ENCODE peak calls at places on chromosomes 2 and 18, in ten cellular contexts. One of them, this sample, is unnamed.
A peak's percentile ranks its signal among the peaks of the same experiment; 100 is the strongest.

GRCh38 chr2:187213788-187214187 is 234.3 kb downstream of the CALCRL start:
- DNase-seq in gastrocnemius medialis: no peak
- DNase-seq in heart left ventricle: no peak
- DNase-seq in psoas muscle: no peak
- DNase-seq in stomach: no peak
- DNase-seq in endodermal cell: no peak
- DNase-seq in left ventricle myocardium inferior: no peak
- DNase-seq in bronchial epithelial cell: no peak
- DNase-seq in MM.1S: no peak
- DNase-seq in ovary: no peak
- DNase-seq in this sample: no peak

GRCh38 chr2:38665854-38666577 is at the start of gene GALM:
- DNase-seq in MM.1S: peak; percentile 85
- DNase-seq in heart left ventricle: peak; percentile 89
- DNase-seq in ovary: peak; percentile 85
- DNase-seq in psoas muscle: peak; percentile 89
- DNase-seq in left ventricle myocardium inferior: peak; percentile 80
- DNase-seq in gastrocnemius medialis: peak; percentile 79
- DNase-seq in stomach: peak; percentile 82
- DNase-seq in bronchial epithelial cell: peak; percentile 47
- DNase-seq in endodermal cell: peak; percentile 96
- DNase-seq in this sample: peak; percentile 38

GRCh38 chr2:144529841-144530240 is 9.9 kb upstream of the ZEB2 start:
- DNase-seq in stomach: no peak
- DNase-seq in heart left ventricle: no peak
- DNase-seq in psoas muscle: no peak
- DNase-seq in endodermal cell: no peak
- DNase-seq in ovary: no peak
- DNase-seq in gastrocnemius medialis: no peak
- DNase-seq in MM.1S: no peak
- DNase-seq in bronchial epithelial cell: peak; percentile 10
- DNase-seq in left ventricle myocardium inferior: no peak
- DNase-seq in this sample: no peak

GRCh38 chr2:71467180-71467815 is 13.9 kb downstream of the DYSF start:
- DNase-seq in gastrocnemius medialis: no peak
- DNase-seq in stomach: no peak
- DNase-seq in left ventricle myocardium inferior: no peak
- DNase-seq in bronchial epithelial cell: no peak
- DNase-seq in heart left ventricle: no peak
- DNase-seq in psoas muscle: no peak
- DNase-seq in MM.1S: no peak
- DNase-seq in ovary: no peak
- DNase-seq in endodermal cell: peak; percentile 36
- DNase-seq in this sample: no peak

GRCh38 chr2:27509326-27509725 is 12.7 kb downstream of the GCKR start:
- DNase-seq in left ventricle myocardium inferior: no peak
- DNase-seq in endodermal cell: no peak
- DNase-seq in bronchial epithelial cell: peak; percentile 35
- DNase-seq in stomach: no peak
- DNase-seq in MM.1S: no peak
- DNase-seq in psoas muscle: no peak
- DNase-seq in ovary: no peak
- DNase-seq in gastrocnemius medialis: no peak
- DNase-seq in heart left ventricle: no peak
- DNase-seq in this sample: no peak

GRCh38 chr2:171566099-171566498 is 43.8 kb downstream of the CYBRD1 start:
- DNase-seq in MM.1S: no peak
- DNase-seq in gastrocnemius medialis: no peak
- DNase-seq in psoas muscle: no peak
- DNase-seq in stomach: no peak
- DNase-seq in bronchial epithelial cell: no peak
- DNase-seq in heart left ventricle: no peak
- DNase-seq in left ventricle myocardium inferior: no peak
- DNase-seq in ovary: no peak
- DNase-seq in endodermal cell: no peak
- DNase-seq in this sample: no peak

GRCh38 chr18:26656944-26657536 is 108.7 kb upstream of the KCTD1 start:
- DNase-seq in endodermal cell: peak; percentile 86
- DNase-seq in bronchial epithelial cell: peak; percentile 45
- DNase-seq in left ventricle myocardium inferior: peak; percentile 83
- DNase-seq in ovary: peak; percentile 83
- DNase-seq in MM.1S: peak; percentile 60
- DNase-seq in psoas muscle: peak; percentile 82
- DNase-seq in gastrocnemius medialis: no peak
- DNase-seq in heart left ventricle: peak; percentile 73
- DNase-seq in stomach: peak; percentile 85
- DNase-seq in this sample: peak; percentile 41

GRCh38 chr18:2847341-2848144 is 737 bp downstream of the EMILIN2 start:
- DNase-seq in heart left ventricle: peak; percentile 26
- DNase-seq in left ventricle myocardium inferior: peak; percentile 42
- DNase-seq in endodermal cell: peak; percentile 75
- DNase-seq in bronchial epithelial cell: no peak
- DNase-seq in ovary: peak; percentile 61
- DNase-seq in stomach: no peak
- DNase-seq in MM.1S: no peak
- DNase-seq in gastrocnemius medialis: no peak
- DNase-seq in psoas muscle: peak; percentile 61
- DNase-seq in this sample: peak; percentile 43

GRCh38 chr18:57052173-57052572 is 94.7 kb upstream of the BOD1L2 start:
- DNase-seq in left ventricle myocardium inferior: no peak
- DNase-seq in heart left ventricle: no peak
- DNase-seq in bronchial epithelial cell: no peak
- DNase-seq in stomach: no peak
- DNase-seq in MM.1S: peak; percentile 49
- DNase-seq in endodermal cell: no peak
- DNase-seq in psoas muscle: no peak
- DNase-seq in ovary: no peak
- DNase-seq in gastrocnemius medialis: no peak
- DNase-seq in this sample: no peak

GRCh38 chr2:218397502-218398436 is 1.9 kb upstream of the CTDSP1 start:
- DNase-seq in stomach: peak; percentile 85
- DNase-seq in endodermal cell: peak; percentile 90
- DNase-seq in bronchial epithelial cell: peak; percentile 88
- DNase-seq in ovary: peak; percentile 79
- DNase-seq in heart left ventricle: peak; percentile 85
- DNase-seq in MM.1S: no peak
- DNase-seq in gastrocnemius medialis: peak; percentile 40
- DNase-seq in left ventricle myocardium inferior: peak; percentile 89
- DNase-seq in psoas muscle: peak; percentile 88
- DNase-seq in this sample: peak; percentile 85

GRCh38 chr2:26273501-26273900 is 28.8 kb downstream of the HADHB start:
- DNase-seq in MM.1S: no peak
- DNase-seq in gastrocnemius medialis: no peak
- DNase-seq in ovary: no peak
- DNase-seq in heart left ventricle: no peak
- DNase-seq in stomach: no peak
- DNase-seq in left ventricle myocardium inferior: no peak
- DNase-seq in endodermal cell: no peak
- DNase-seq in bronchial epithelial cell: peak; percentile 40
- DNase-seq in psoas muscle: no peak
- DNase-seq in this sample: no peak

GRCh38 chr18:42275138-42275535 is 320.1 kb downstream of the PIK3C3 start:
- DNase-seq in psoas muscle: no peak
- DNase-seq in gastrocnemius medialis: no peak
- DNase-seq in heart left ventricle: no peak
- DNase-seq in bronchial epithelial cell: no peak
- DNase-seq in endodermal cell: no peak
- DNase-seq in left ventricle myocardium inferior: no peak
- DNase-seq in MM.1S: no peak
- DNase-seq in stomach: no peak
- DNase-seq in ovary: no peak
- DNase-seq in this sample: no peak

GRCh38 chr2:21095178-21095577 is 28.6 kb upstream of the TDRD15 start:
- DNase-seq in psoas muscle: no peak
- DNase-seq in left ventricle myocardium inferior: no peak
- DNase-seq in stomach: no peak
- DNase-seq in gastrocnemius medialis: no peak
- DNase-seq in bronchial epithelial cell: no peak
- DNase-seq in heart left ventricle: no peak
- DNase-seq in MM.1S: no peak
- DNase-seq in endodermal cell: no peak
- DNase-seq in ovary: no peak
- DNase-seq in this sample: no peak

GRCh38 chr18:57221084-57221483 is 74.2 kb downstream of the BOD1L2 start:
- DNase-seq in endodermal cell: peak; percentile 52
- DNase-seq in MM.1S: no peak
- DNase-seq in ovary: no peak
- DNase-seq in stomach: no peak
- DNase-seq in bronchial epithelial cell: no peak
- DNase-seq in heart left ventricle: no peak
- DNase-seq in left ventricle myocardium inferior: no peak
- DNase-seq in psoas muscle: no peak
- DNase-seq in gastrocnemius medialis: no peak
- DNase-seq in this sample: no peak

GRCh38 chr2:32611366-32611765 is 16.5 kb upstream of the TTC27 start:
- DNase-seq in bronchial epithelial cell: peak; percentile 46
- DNase-seq in heart left ventricle: no peak
- DNase-seq in stomach: no peak
- DNase-seq in left ventricle myocardium inferior: no peak
- DNase-seq in endodermal cell: no peak
- DNase-seq in psoas muscle: no peak
- DNase-seq in MM.1S: no peak
- DNase-seq in gastrocnemius medialis: no peak
- DNase-seq in ovary: no peak
- DNase-seq in this sample: no peak

GRCh38 chr2:186695081-186695756 is 1.4 kb downstream of the FAM171B start:
- DNase-seq in heart left ventricle: no peak
- DNase-seq in stomach: no peak
- DNase-seq in psoas muscle: no peak
- DNase-seq in ovary: no peak
- DNase-seq in MM.1S: no peak
- DNase-seq in endodermal cell: no peak
- DNase-seq in gastrocnemius medialis: no peak
- DNase-seq in left ventricle myocardium inferior: no peak
- DNase-seq in bronchial epithelial cell: peak; percentile 84
- DNase-seq in this sample: no peak

DNA sequence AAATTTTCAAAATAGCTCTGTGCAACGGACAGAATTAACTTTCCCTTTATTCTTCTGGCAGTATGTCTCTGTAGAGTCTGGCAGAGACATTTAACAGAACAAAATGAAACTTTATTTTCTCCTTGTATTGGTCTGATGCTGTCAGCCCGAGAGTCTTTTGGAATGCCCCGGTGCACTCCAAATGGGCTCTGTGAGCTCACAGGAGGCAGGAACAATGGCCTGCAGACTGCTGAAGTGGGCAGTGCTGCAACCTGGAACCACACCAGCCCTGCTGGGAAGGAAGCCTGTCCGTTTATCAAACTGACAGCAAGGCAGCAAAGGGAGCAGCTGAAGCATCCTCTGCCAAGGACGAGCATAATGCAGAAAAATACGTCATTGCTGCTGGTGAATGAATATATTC is 207.8 kb upstream of the TANK start:
- DNase-seq in heart left ventricle: peak; percentile 48
- DNase-seq in ovary: peak; percentile 31
- DNase-seq in bronchial epithelial cell: no peak
- DNase-seq in gastrocnemius medialis: no peak
- DNase-seq in endodermal cell: no peak
- DNase-seq in MM.1S: no peak
- DNase-seq in stomach: no peak
- DNase-seq in left ventricle myocardium inferior: peak; percentile 51
- DNase-seq in psoas muscle: peak; percentile 70
- DNase-seq in this sample: no peak
- TF ChIP-seq CTCF in heart left ventricle: no peak
- TF ChIP-seq CTCF in ovary: no peak
- TF ChIP-seq CTCF in bronchial epithelial cell: no peak
- TF ChIP-seq CTCF in gastrocnemius medialis: no peak
- TF ChIP-seq CTCF in endodermal cell: no peak
- TF ChIP-seq CTCF in MM.1S: no peak
- TF ChIP-seq CTCF in stomach: no peak
- TF ChIP-seq CTCF in left ventricle myocardium inferior: no peak
- TF ChIP-seq CTCF in psoas muscle: no peak
- TF ChIP-seq CTCF in this sample: no peak

GRCh38 chr2:70094171-70094977 is 7.1 kb downstream of the PCBP1 start:
- DNase-seq in bronchial epithelial cell: no peak
- DNase-seq in psoas muscle: no peak
- DNase-seq in heart left ventricle: no peak
- DNase-seq in left ventricle myocardium inferior: no peak
- DNase-seq in endodermal cell: no peak
- DNase-seq in ovary: peak; percentile 14
- DNase-seq in stomach: no peak
- DNase-seq in MM.1S: no peak
- DNase-seq in gastrocnemius medialis: no peak
- DNase-seq in this sample: no peak
- H3K4me3 ChIP-seq in bronchial epithelial cell: no peak overlapping the region
- H3K4me3 ChIP-seq in psoas muscle: no peak overlapping the region
- H3K4me3 ChIP-seq in heart left ventricle: no peak overlapping the region
- H3K4me3 ChIP-seq in left ventricle myocardium inferior: no peak overlapping the region
- H3K4me3 ChIP-seq in endodermal cell: no peak overlapping the region
- H3K4me3 ChIP-seq in ovary: no peak overlapping the region
- H3K4me3 ChIP-seq in stomach: no peak overlapping the region
- H3K4me3 ChIP-seq in MM.1S: peak overlapping the region; percentile 10
- H3K4me3 ChIP-seq in gastrocnemius medialis: no peak overlapping the region
- H3K4me3 ChIP-seq in this sample: peak overlapping the region; percentile 15

DNA sequence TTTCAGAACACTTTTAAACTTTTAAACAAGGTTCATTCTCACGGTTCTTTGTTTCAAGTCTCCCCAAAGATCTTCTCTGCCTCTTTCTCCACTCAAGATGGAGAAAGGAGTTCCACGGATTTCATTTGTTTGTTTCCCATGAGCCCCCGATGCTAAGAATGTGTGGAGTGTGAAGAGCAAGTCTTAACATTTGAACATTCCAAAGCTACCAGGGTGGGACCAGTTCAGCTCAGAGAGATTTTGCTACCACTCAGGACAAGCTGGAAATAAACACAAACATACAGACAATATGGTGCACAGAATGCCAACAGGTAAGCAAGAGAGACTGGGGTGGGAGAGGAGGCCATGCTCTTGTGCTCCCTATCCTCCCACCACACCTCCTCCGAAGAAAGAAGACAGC is 56.7 kb downstream of the SPRED2 start:
- DNase-seq in ovary: no peak
- DNase-seq in gastrocnemius medialis: no peak
- DNase-seq in bronchial epithelial cell: no peak
- DNase-seq in psoas muscle: no peak
- DNase-seq in stomach: no peak
- DNase-seq in endodermal cell: no peak
- DNase-seq in heart left ventricle: no peak
- DNase-seq in MM.1S: no peak
- DNase-seq in left ventricle myocardium inferior: no peak
- DNase-seq in this sample: no peak
- H3K36me3 ChIP-seq in ovary: no peaks in the 10 kb centered on the region
- H3K36me3 ChIP-seq in gastrocnemius medialis: no peaks in the 10 kb centered on the region
- H3K36me3 ChIP-seq in bronchial epithelial cell: no peaks in the 10 kb centered on the region
- H3K36me3 ChIP-seq in psoas muscle: no peaks in the 10 kb centered on the region
- H3K36me3 ChIP-seq in stomach: no peaks in the 10 kb centered on the region
- H3K36me3 ChIP-seq in endodermal cell: peaks cover 35% of the 10 kb centered on the region
- H3K36me3 ChIP-seq in heart left ventricle: no peaks in the 10 kb centered on the region
- H3K36me3 ChIP-seq in MM.1S: no peaks in the 10 kb centered on the region
- H3K36me3 ChIP-seq in left ventricle myocardium inferior: no peaks in the 10 kb centered on the region
- H3K36me3 ChIP-seq in this sample: no peaks in the 10 kb centered on the region

DNA sequence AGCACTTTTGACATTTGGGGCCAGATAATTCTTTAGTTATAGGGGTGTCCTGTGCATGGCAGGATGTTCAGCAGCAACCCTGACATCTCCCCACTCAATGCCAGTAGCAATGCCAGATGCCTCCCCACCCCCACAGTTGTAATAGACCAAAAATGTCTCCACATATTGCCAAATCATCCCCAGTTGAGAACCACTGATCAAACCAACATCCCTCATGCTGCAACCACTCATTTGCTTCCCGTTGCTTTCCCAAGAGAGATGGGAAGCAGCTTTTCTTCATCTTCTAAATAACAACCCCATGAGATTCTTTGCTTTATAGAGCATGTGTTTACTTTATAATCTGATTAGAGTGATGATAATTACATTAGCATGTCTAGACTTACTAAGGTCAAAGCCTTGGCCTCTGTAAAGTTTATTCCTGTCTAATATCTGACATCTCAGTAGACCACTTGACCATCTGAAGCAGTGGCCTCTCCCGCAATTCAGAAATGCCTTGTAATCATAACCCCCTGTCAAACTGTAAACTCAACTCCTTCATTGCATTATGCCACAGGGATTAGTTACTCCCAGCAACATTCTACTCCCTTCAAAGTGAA is 28.7 kb upstream of the C1D start:
- DNase-seq in psoas muscle: no peak
- DNase-seq in endodermal cell: no peak
- DNase-seq in heart left ventricle: no peak
- DNase-seq in bronchial epithelial cell: no peak
- DNase-seq in gastrocnemius medialis: no peak
- DNase-seq in left ventricle myocardium inferior: no peak
- DNase-seq in stomach: no peak
- DNase-seq in ovary: no peak
- DNase-seq in MM.1S: no peak
- DNase-seq in this sample: no peak
- TF ChIP-seq CTCF in psoas muscle: no peak
- TF ChIP-seq CTCF in endodermal cell: no peak
- TF ChIP-seq CTCF in heart left ventricle: no peak
- TF ChIP-seq CTCF in bronchial epithelial cell: no peak
- TF ChIP-seq CTCF in gastrocnemius medialis: no peak
- TF ChIP-seq CTCF in left ventricle myocardium inferior: no peak
- TF ChIP-seq CTCF in stomach: no peak
- TF ChIP-seq CTCF in ovary: no peak
- TF ChIP-seq CTCF in MM.1S: no peak
- TF ChIP-seq CTCF in this sample: no peak